ENCODE peak calls at places on chromosomes 16 and 17, in five cellular contexts. Z, Q, W, G and M are unnamed samples.

GRCh38 chr17:74815671-74816370 is 39.7 kb upstream of the NAT9 start:
- DNase-seq in G (no peak), W (peak; percentile 51), Z (no peak), Q (peak; percentile 77), M (peak; percentile 38)

GRCh38 chr16:22274916-22275315 is 22.3 kb upstream of the POLR3E start:
- DNase-seq in G (no peak), Q (no peak), W (no peak), Z (no peak), M (no peak)

GRCh38 chr16:22071352-22071923 is 20.9 kb upstream of the VWA3A start:
- DNase-seq in W (peak; percentile 37), Z (no peak), G (no peak), Q (no peak), M (no peak)

GRCh38 chr16:29756654-29757053 is 10.9 kb upstream of the C16orf54 start:
- DNase-seq in G (no peak), Z (no peak), W (no peak), Q (no peak), M (no peak)

GRCh38 chr17:50311483-50311882 is 34.4 kb upstream of the XYLT2 start:
- DNase-seq in G (no peak), W (no peak), Z (no peak), Q (no peak), M (no peak)

GRCh38 chr17:60077672-60078519 is 825 bp downstream of the HEATR6 start:
- DNase-seq in Q (peak; percentile 48), G (no peak), Z (no peak), W (no peak), M (no peak)

GRCh38 chr16:1007284-1007850 is 25.8 kb downstream of the SOX8 start:
- DNase-seq in Q (no peak), G (peak; percentile 18), Z (no peak), W (no peak), M (no peak)

GRCh38 chr16:30893082-30893743 is 664 bp downstream of the BCL7C start:
- DNase-seq in G (no peak), W (no peak), Q (no peak), Z (no peak), M (peak; percentile 42)

GRCh38 chr17:72588961-72589360 is 468.1 kb downstream of the SOX9 start:
- DNase-seq in Q (no peak), W (peak; percentile 83), G (peak; percentile 83), Z (no peak), M (no peak)

GRCh38 chr17:70047619-70048018 is 27.4 kb upstream of the KCNJ16 start:
- DNase-seq in G (no peak), Z (no peak), Q (no peak), W (no peak), M (no peak)

GRCh38 chr16:4767872-4768548 is 1.0 kb upstream of the ZNF500 start:
- DNase-seq in G (peak; percentile 6), W (no peak), Z (no peak), Q (no peak), M (no peak)

GRCh38 chr17:5531019-5531418 is 44.7 kb downstream of the MIS12 start:
- DNase-seq in Z (no peak), G (no peak), W (no peak), Q (no peak), M (no peak)

GRCh38 chr16:65446441-65446840 is 324.6 kb upstream of the CDH11 start:
- DNase-seq in G (no peak), Z (no peak), W (no peak), Q (no peak), M (no peak)

GRCh38 chr16:85607331-85607765 is 5.8 kb upstream of the GSE1 start:
- DNase-seq in G (no peak), W (no peak), Q (no peak), Z (peak; percentile 60), M (peak; percentile 68)

GRCh38 chr16:10871157-10871991 is 5.6 kb upstream of the CIITA start:
- DNase-seq in W (peak; percentile 1), Q (no peak), Z (no peak), G (peak; percentile 49), M (no peak)